ENCODE peak calls at places on chromosomes 13 and 19, in four cellular contexts. Q is HCT116, H is body of pancreas, E is thoracic aorta. F is an unnamed sample. For H3K4me1, the result is how much of the 10 kb centered on the place peaks cover.

GRCh38 chr13:28181413-28181812 is 43.1 kb downstream of the PAN3 start:
- DNase-seq in E (no peak), H (no peak), Q (peak), F (no peak)

GRCh38 chr13:30841161-30841560 is 64.9 kb upstream of the MEDAG start:
- DNase-seq in Q (no peak), H (no peak), E (no peak), F (no peak)

GRCh38 chr19:42553292-42554045 is 25.2 kb upstream of the CEACAM1 start:
- DNase-seq in E (no peak), Q (no peak), H (no peak), F (no peak)

GRCh38 chr13:114111577-114111976 is 20.8 kb downstream of the RASA3 start:
- DNase-seq in E (no peak), H (no peak), Q (no peak), F (no peak)

GRCh38 chr19:28485300-28485699 is 727.7 kb downstream of the UQCRFS1 start:
- DNase-seq in Q (no peak), H (peak), E (no peak), F (no peak)

GRCh38 chr13:23618341-23618740 is 48.1 kb downstream of the TNFRSF19 start:
- DNase-seq in E (no peak), Q (no peak), H (no peak), F (no peak)

GRCh38 chr19:38769635-38770211 is 3.6 kb downstream of the LGALS7 start:
- DNase-seq in E (peak), Q (peak), H (peak), F (peak)

GRCh38 chr19:56141416-56141992 is 417 bp downstream of the ZNF444 start:
- DNase-seq in H (peak), E (no peak), Q (no peak), F (no peak)

GRCh38 chr13:79403113-79403512 is 2.9 kb downstream of the RBM26 start:
- DNase-seq in Q (no peak), H (no peak), E (no peak), F (no peak)

GRCh38 chr19:8460516-8461298 is 15.9 kb downstream of the HNRNPM start:
- DNase-seq in Q (no peak), H (no peak), E (no peak), F (no peak)

GRCh38 chr19:17602872-17603552 is 47.6 kb downstream of the COLGALT1 start:
- DNase-seq in Q (no peak), E (no peak), H (no peak), F (no peak)

GRCh38 chr13:48216204-48216711 is 16.7 kb upstream of the ITM2B start:
- DNase-seq in Q (no peak), H (no peak), E (no peak), F (no peak)

GRCh38 chr13:106029901-106030300 is 505.6 kb downstream of the EFNB2 start:
- DNase-seq in E (no peak), H (no peak), Q (no peak), F (no peak)

GRCh38 chr13:112066624-112067004 is 335 bp upstream of the SOX1 start:
- DNase-seq in H (peak), Q (no peak), E (no peak), F (no peak)

GRCh38 chr19:36572593-36573019 is 486 bp downstream of the ZNF529 start:
- DNase-seq in H (no peak), Q (no peak), E (no peak), F (no peak)

GRCh38 chr13:94640676-94641075 is 39.0 kb downstream of the GPR180 start:
- DNase-seq in H (no peak), E (no peak), Q (no peak), F (no peak)

GRCh38 chr19:2428027-2428690 is 773 bp upstream of the TIMM13 start:
- DNase-seq in Q (no peak), H (peak), E (no peak), F (no peak)

GRCh38 chr19:17726914-17727773 is 7.9 kb downstream of the MAP1S start:
- DNase-seq in Q (no peak), H (no peak), E (no peak), F (no peak)

GRCh38 chr13:94339116-94339687 is 140.3 kb downstream of the DCT start:
- DNase-seq in Q (no peak), H (no peak), E (no peak), F (no peak)

GRCh38 chr19:34430738-34431625 is 2.8 kb downstream of the UBA2 start:
- DNase-seq in E (no peak), H (no peak), Q (peak), F (peak)

GRCh38 chr13:32791545-32792172 is 205.4 kb downstream of the PDS5B start:
- DNase-seq in H (no peak), Q (no peak), E (no peak), F (no peak)

GRCh38 chr19:48819366-48819816 is 8.6 kb upstream of the BCAT2 start:
- DNase-seq in H (peak), E (peak), Q (peak), F (no peak)

GRCh38 chr13:35914662-35915061 is 216.5 kb downstream of the DCLK1 start:
- DNase-seq in H (no peak), Q (no peak), E (no peak), F (no peak)

GRCh38 chr13:27359203-27359821 is 65.1 kb upstream of the GTF3A start:
- DNase-seq in H (peak), Q (peak), E (no peak), F (no peak)

GRCh38 chr19:8004723-8005513 is 523 bp downstream of the ELAVL1 start:
- DNase-seq in Q (no peak), H (peak), E (no peak), F (no peak)

GRCh38 chr19:27794444-27795042 is 1418.4 kb downstream of the UQCRFS1 start:
- DNase-seq in H (no peak), Q (no peak), E (no peak), F (no peak)

GRCh38 chr13:41502676-41503075 is 45.3 kb downstream of the RGCC start:
- DNase-seq in H (no peak), Q (no peak), E (no peak), F (no peak)

GRCh38 chr19:1065606-1066109 is 1.3 kb upstream of the ARHGAP45 start:
- DNase-seq in Q (peak), E (no peak), H (no peak), F (no peak)

GRCh38 chr13:28831117-28831516 is 11.0 kb downstream of the MTUS2 start:
- DNase-seq in H (no peak), Q (no peak), E (no peak), F (no peak)

GRCh38 chr13:29845440-29846056 is 4.9 kb downstream of the UBL3 start:
- DNase-seq in H (no peak), E (no peak), Q (no peak), F (no peak)

GRCh38 chr19:46631481-46631880 is 4.5 kb downstream of the GNG8 start:
- DNase-seq in E (no peak), H (no peak), Q (no peak), F (no peak)

GRCh38 chr19:46723023-46723461 is 6.1 kb upstream of the PRKD2 start:
- DNase-seq in H (no peak), Q (no peak), E (no peak), F (no peak)

GRCh38 chr19:6060600-6061391 is 49.5 kb downstream of the RFX2 start:
- DNase-seq in E (no peak), Q (no peak), H (no peak), F (no peak)

GRCh38 chr19:871446-872265 is 12.2 kb downstream of the CFD start:
- DNase-seq in H (no peak), E (no peak), Q (no peak), F (no peak)

GRCh38 chr19:12665646-12666304 is 767 bp downstream of the MAN2B1 start:
- DNase-seq in Q (no peak), E (no peak), H (no peak), F (no peak)

GRCh38 chr13:91099877-91100276 is 247.6 kb upstream of the MIR17HG start:
- DNase-seq in Q (no peak), E (no peak), H (no peak), F (no peak)

GRCh38 chr13:37492741-37493514 is 105.6 kb downstream of the POSTN start:
- DNase-seq in Q (no peak), H (no peak), E (no peak), F (no peak)

GRCh38 chr19:32404213-32404938 is 1.2 kb upstream of the DPY19L3 start:
- DNase-seq in Q (no peak), H (peak), E (no peak), F (no peak)

GRCh38 chr19:53045536-53045935 is 996 bp downstream of the ERVV-2 start:
- DNase-seq in Q (no peak), H (no peak), E (no peak), F (no peak)

DNA sequence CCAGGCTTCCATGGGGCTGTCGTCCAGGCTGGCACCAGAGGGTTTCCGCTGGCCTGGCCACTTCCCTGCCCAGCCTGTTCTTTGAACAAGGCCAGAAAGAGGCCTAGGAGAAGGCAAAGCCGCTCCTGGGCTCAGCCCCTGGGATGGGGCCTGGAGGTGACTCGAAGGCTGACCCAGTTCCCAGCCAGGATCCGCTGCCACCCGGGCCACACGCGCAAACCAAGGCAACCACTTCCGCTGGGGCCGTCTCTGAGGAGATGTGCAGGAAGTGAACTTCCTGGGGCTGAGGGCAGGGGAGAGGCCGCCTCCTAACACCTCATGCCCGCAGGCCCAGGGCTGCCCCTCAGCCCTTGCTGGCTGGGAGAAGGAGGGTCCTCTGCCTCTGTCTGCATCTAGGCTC is 15.2 kb downstream of the PLEKHF1 start:
- DNase-seq in H (no peak), Q (no peak), E (no peak), F (no peak)
- H3K4me1 ChIP-seq in H (under half), Q (under half), E (half or more), F (under half)

GRCh38 chr13:20870829-20871228 is 31.7 kb downstream of the XPO4 start:
- DNase-seq in H (no peak), Q (no peak), E (no peak), F (no peak)

GRCh38 chr13:20869540-20869939 is 33.0 kb downstream of the XPO4 start:
- DNase-seq in Q (no peak), E (no peak), H (no peak), F (no peak)

GRCh38 chr13:20867408-20867807 is 35.1 kb downstream of the XPO4 start:
- DNase-seq in Q (no peak), H (no peak), E (no peak), F (no peak)

GRCh38 chr13:20877902-20878301 is 24.6 kb downstream of the XPO4 start:
- DNase-seq in Q (no peak), H (no peak), E (no peak), F (no peak)

DNA sequence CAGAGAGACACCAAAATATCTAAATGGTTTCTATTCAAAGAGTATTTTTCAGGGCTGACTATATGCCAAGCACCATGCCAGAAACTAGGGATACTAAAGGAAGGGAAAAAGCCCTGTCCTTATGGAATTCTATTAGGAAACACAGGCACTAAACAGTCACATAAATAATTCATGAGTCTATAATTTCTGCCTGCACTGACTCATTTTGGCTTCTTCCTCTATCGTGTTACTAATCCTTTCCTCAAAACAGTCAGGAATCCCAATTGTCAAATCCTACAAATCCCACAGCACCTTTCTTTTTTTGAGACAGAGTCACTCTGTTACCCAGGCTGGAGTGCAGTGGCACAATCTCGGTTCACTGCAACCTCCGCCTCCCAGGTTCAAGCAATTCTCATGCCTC is 29.2 kb downstream of the XPO4 start:
- DNase-seq in Q (no peak), E (no peak), H (no peak), F (no peak)
- H3K4me3 ChIP-seq in Q (no peak), E (no peak), H (no peak), F (no peak)

GRCh38 chr19:45245826-45246225 is 619 bp upstream of the EXOC3L2 start:
- DNase-seq in Q (no peak), E (no peak), H (no peak), F (no peak)
- H3K4me1 ChIP-seq in Q (under half), E (under half), H (under half), F (under half)

DNA sequence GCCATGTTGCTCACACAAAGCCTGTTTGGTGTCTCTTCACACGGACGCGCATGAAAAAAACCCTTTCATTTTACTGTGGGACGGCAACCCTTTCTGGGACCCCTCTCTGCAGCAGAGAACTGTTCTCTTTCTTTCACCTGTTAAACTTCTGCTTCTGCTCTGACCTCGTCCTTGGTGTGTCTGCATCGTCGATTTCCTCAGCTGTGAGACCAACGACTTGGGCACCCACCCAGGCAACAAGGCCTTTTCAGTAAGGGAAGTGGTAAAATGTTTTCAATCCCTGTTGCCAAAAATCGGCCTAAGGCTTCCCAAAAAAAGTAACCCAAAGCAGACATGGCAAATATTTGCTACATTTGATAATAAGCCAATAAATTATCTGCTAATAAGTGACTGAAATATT is 515.3 kb downstream of the IRS2 start:
- DNase-seq in H (no peak), Q (no peak), E (no peak), F (no peak)
- H3K4me3 ChIP-seq in H (no peak), Q (peak), E (no peak), F (no peak)

DNA sequence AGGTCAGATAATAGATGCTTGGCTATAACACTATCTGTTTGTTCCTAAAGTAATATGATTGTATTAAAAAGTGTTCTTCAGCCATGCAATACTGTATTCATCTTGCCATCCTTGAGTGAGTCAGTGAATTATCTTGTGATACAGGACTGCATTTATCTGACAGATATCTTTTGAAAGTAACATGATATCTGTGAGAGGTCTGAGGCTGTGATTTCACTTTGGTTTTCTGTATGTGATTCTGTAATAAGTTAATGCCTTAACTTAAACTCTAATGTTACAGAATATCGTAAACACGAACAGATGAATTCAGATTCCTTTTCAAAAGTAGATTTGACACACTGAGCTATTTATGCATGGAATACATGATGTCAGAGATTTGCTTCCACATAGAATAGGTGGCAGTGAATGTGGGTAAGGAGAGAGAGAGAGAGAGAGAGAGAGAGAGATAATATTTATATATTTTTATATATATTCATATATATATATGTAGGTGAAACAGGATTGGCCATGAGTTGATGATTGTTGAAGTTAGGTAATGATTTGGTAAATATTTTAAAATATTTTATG is 97.9 kb upstream of the RNF113B start:
- DNase-seq in Q (no peak), E (no peak), H (no peak), F (no peak)
- H3K4me1 ChIP-seq in Q (under half), E (under half), H (under half), F (under half)

GRCh38 chr13:50152655-50153309 is 137.5 kb downstream of the KCNRG start:
- DNase-seq in E (no peak), H (no peak), Q (no peak), F (no peak)
- H3K4me3 ChIP-seq in E (peak), H (no peak), Q (no peak), F (no peak)

GRCh38 chr13:52999093-52999696 is 29.4 kb upstream of the OLFM4 start:
- DNase-seq in H (no peak), E (no peak), Q (no peak), F (no peak)
- H3K4me1 ChIP-seq in H (under half), E (under half), Q (under half), F (under half)

GRCh38 chr19:29964171-29964570 is 22.1 kb downstream of the URI1 start:
- DNase-seq in E (no peak), H (no peak), Q (no peak), F (no peak)

GRCh38 chr19:29961311-29961710 is 19.3 kb downstream of the URI1 start:
- DNase-seq in H (no peak), Q (no peak), E (no peak), F (no peak)

GRCh38 chr19:29965529-29965928 is 23.5 kb downstream of the URI1 start:
- DNase-seq in H (no peak), E (no peak), Q (no peak), F (no peak)

GRCh38 chr19:29963576-29963975 is 21.5 kb downstream of the URI1 start:
- DNase-seq in E (no peak), Q (no peak), H (peak), F (no peak)

DNA sequence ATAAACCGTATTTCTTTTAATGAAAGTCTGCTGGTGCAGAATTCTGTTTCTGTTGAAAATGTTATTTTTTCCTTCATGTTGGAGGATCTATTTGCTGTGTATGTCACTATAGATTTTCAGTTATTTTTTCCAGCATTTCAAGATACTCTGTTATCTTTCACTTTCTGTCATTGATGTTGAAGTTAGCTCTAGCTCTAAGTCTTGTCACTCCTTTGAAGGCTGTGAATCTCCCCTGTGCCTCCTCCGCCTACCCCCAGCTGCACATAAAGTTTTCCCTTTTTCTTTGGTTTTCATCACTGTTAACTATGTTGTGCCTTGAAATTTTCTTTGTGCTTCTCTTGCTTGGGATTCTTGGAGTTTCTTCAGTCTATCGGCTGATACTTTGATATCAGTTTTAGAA is 20.7 kb downstream of the URI1 start:
- DNase-seq in H (no peak), E (no peak), Q (no peak), F (no peak)
- H3K4me3 ChIP-seq in H (no peak), E (no peak), Q (no peak), F (no peak)